ENCODE peak calls at places on chromosomes 5 and 9, in ten cellular contexts. T, P, X, N, Y, D, S, U, H and O are unnamed samples.

GRCh38 chr9:91946825-91947224 is 3.2 kb downstream of the ROR2 start:
- DNase-seq in T (no peak), P (no peak), X (no peak), N (no peak), Y (no peak), D (peak; percentile 20), S (no peak), U (no peak), H (no peak), O (no peak)

GRCh38 chr9:126131066-126132010 is 195.3 kb upstream of the MVB12B start:
- DNase-seq in T (no peak), P (no peak), X (no peak), N (no peak), Y (no peak), D (no peak), S (no peak), U (no peak), H (no peak), O (no peak)

GRCh38 chr5:89337-90286 is 2.4 kb upstream of the PLEKHG4B start:
- DNase-seq in T (no peak), P (no peak), X (no peak), N (no peak), Y (no peak), D (no peak), S (no peak), U (no peak), H (no peak), O (no peak)

GRCh38 chr9:135344915-135345500 is 134.6 kb upstream of the PPP1R26 start:
- DNase-seq in T (no peak), P (no peak), X (no peak), N (no peak), Y (no peak), D (no peak), S (no peak), U (no peak), H (no peak), O (no peak)

GRCh38 chr9:1050125-1050895 is at the start of gene DMRT2:
- DNase-seq in T (no peak), P (peak; percentile 80), X (peak; percentile 58), N (no peak), Y (peak; percentile 97), D (peak; percentile 43), S (peak; percentile 91), U (no peak), H (peak; percentile 94), O (peak; percentile 70)

GRCh38 chr5:1167361-1167727 is 34.1 kb upstream of the SLC6A19 start:
- DNase-seq in T (no peak), P (peak; percentile 5), X (no peak), N (no peak), Y (no peak), D (no peak), S (no peak), U (no peak), H (no peak), O (no peak)

GRCh38 chr9:73280113-73280512 is 128.4 kb downstream of the ANXA1 start:
- DNase-seq in T (no peak), P (no peak), X (no peak), N (no peak), Y (no peak), D (no peak), S (no peak), U (no peak), H (no peak), O (no peak)

GRCh38 chr9:16425572-16425971 is 444.9 kb downstream of the BNC2 start:
- DNase-seq in T (no peak), P (no peak), X (no peak), N (no peak), Y (no peak), D (peak; percentile 81), S (peak; percentile 66), U (no peak), H (no peak), O (peak; percentile 87)

GRCh38 chr5:98785244-98785643 is 11.8 kb downstream of the RGMB start:
- DNase-seq in T (no peak), P (no peak), X (no peak), N (no peak), Y (no peak), D (no peak), S (no peak), U (no peak), H (no peak), O (no peak)

GRCh38 chr9:79353856-79354520 is 217.8 kb upstream of the TLE4 start:
- DNase-seq in T (peak; percentile 38), P (no peak), X (no peak), N (no peak), Y (no peak), D (peak; percentile 85), S (peak; percentile 16), U (no peak), H (no peak), O (peak; percentile 18)

GRCh38 chr5:151130235-151130921 is 27.2 kb downstream of the ANXA6 start:
- DNase-seq in T (no peak), P (no peak), X (no peak), N (no peak), Y (no peak), D (no peak), S (no peak), U (no peak), H (no peak), O (no peak)

GRCh38 chr9:89475891-89476440 is 21.9 kb downstream of the SEMA4D start:
- DNase-seq in T (no peak), P (no peak), X (no peak), N (no peak), Y (no peak), D (no peak), S (no peak), U (no peak), H (no peak), O (no peak)

GRCh38 chr9:137367506-137368430 is 55.2 kb downstream of the EXD3 start:
- DNase-seq in T (no peak), P (no peak), X (peak; percentile 8), N (no peak), Y (no peak), D (no peak), S (no peak), U (no peak), H (no peak), O (no peak)

GRCh38 chr5:5968981-5969380 is 409.4 kb downstream of the MED10 start:
- DNase-seq in T (no peak), P (no peak), X (no peak), N (no peak), Y (no peak), D (no peak), S (no peak), U (no peak), H (no peak), O (no peak)

DNA sequence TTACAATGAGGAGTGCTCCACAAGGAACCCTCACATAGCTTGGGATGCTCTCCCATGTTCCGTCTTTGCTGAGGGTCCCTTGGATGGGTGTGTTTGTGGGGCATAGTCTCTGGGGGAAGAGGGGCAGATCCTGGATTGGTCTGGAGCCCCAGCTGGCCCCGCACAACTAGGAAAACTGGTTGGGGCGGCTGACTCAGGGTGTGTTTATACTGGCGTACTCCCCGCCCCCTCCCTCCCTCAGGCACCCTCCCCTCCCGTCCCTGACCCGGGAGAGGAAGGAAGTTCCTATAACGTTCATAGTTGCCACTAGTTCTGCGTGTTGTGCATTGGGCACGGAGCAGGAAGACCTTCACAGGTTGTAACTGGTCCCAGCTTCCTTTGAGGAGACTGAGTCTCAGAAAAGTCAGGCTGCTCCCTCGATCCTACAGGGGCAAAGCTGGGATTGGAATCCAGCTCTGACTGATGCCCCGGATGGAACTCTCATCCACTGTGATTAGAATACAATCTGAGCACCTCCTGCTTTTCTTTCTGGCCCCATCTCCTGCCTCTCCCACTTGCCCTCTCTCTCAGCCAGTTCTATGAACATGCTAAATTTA is 11.0 kb downstream of the IER5L start:
- DNase-seq in T (no peak), P (no peak), X (peak; percentile 79), N (peak; percentile 72), Y (peak; percentile 72), D (peak; percentile 80), S (peak; percentile 93), U (no peak), H (peak; percentile 95), O (peak; percentile 73)
- H3K4me3 ChIP-seq in T (peak overlapping the region; percentile 9), P (no peak overlapping the region), X (peak overlapping the region; percentile 18), N (no peak overlapping the region), Y (peak overlapping the region; percentile 43), D (peak overlapping the region; percentile 20), S (peak overlapping the region; percentile 29), U (peak overlapping the region; percentile 15), H (no peak overlapping the region), O (peak overlapping the region; percentile 9)

DNA sequence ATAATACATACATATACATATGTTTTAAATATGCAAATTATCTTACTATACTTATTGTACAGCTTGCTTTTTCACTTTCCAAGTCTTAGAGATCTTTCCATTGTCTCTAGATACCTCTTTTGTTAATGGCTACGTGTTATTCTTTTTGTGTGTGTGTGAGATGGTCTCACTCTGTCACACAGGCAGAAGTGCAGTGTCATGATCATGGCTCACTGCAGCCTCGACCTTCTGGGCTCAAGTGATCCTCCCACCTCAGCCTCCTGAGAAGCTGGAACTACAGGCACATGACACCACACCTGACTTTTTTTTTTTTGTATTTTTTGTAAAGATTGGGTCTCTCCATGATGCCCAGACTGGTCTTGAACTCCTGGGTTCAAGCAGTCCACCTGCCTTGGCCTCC is 2.8 kb downstream of the OSMR start:
- DNase-seq in T (no peak), P (no peak), X (no peak), N (no peak), Y (no peak), D (no peak), S (no peak), U (no peak), H (no peak), O (no peak)
- H3K4me3 ChIP-seq in T (no peak overlapping the region), P (no peak overlapping the region), X (peak overlapping the region; percentile 93), N (no peak overlapping the region), Y (peak overlapping the region; percentile 80), D (peak overlapping the region; percentile 18), S (no peak overlapping the region), U (no peak overlapping the region), H (no peak overlapping the region), O (peak overlapping the region; percentile 95)

DNA sequence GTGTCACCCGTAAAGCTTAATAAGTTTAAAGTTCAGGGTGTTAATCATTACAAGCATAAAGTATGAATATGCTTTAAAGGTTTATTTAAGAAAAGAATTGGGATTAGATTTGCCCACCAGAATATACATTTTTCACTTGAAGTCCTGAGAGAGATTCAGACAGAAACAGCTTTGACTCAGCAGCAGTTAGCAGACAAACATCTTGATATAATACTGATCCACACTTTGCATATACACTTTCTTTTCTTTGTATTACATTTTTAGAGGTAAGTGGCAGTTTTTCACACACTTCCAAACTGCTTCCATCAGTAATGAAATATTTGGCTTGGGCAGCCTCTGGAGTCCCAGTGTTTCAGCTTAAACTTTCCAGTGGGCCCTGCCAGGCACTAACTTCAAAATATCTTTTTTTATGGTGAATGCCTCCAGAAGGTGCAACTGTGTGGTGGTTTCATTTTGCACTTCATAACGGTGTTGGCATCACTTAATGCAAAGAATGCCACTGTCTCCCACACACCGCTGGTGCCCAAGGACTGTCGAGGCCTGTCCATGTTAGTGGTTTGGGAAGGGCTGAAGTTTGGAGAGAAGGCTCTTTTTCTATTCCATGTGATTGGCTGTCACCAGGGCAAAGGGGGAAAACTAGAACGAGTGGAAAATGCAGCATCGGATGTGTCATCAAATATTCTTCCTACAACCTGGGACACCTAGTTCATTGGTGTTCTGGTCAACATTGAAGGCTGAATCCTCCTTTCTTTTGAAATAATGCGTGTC is 53.0 kb downstream of the PIK3R1 start:
- DNase-seq in T (no peak), P (peak; percentile 34), X (no peak), N (no peak), Y (no peak), D (no peak), S (no peak), U (no peak), H (no peak), O (no peak)
- H3K4me3 ChIP-seq in T (no peak overlapping the region), P (peak overlapping the region; percentile 32), X (no peak overlapping the region), N (no peak overlapping the region), Y (no peak overlapping the region), D (no peak overlapping the region), S (no peak overlapping the region), U (no peak overlapping the region), H (no peak overlapping the region), O (no peak overlapping the region)

GRCh38 chr5:135033866-135034185 is 202 bp downstream of the PITX1 start:
- DNase-seq in T (no peak), P (peak; percentile 37), X (no peak), N (no peak), Y (no peak), D (no peak), S (no peak), U (no peak), H (no peak), O (peak; percentile 13)
- H3K4me3 ChIP-seq in T (peak overlapping the region; percentile 72), P (peak overlapping the region; percentile 50), X (peak overlapping the region; percentile 64), N (peak overlapping the region; percentile 52), Y (peak overlapping the region; percentile 85), D (peak overlapping the region; percentile 60), S (peak overlapping the region; percentile 61), U (no peak overlapping the region), H (no peak overlapping the region), O (no peak overlapping the region)